ENCODE peak calls at places on chromosomes 3 and 15, in seven cellular contexts. F, M, J, C, Z, R and D are unnamed samples.

GRCh38 chr3:188236241-188236640 is 82.3 kb downstream of the LPP start:
- DNase-seq in F (no peak), M (no peak), J (no peak), C (no peak), Z (no peak), R (no peak), D (no peak)

GRCh38 chr3:190346541-190346940 is 24.3 kb upstream of the CLDN1 start:
- DNase-seq in F (peak; percentile 22), M (no peak), J (no peak), C (no peak), Z (no peak), R (no peak), D (no peak)

GRCh38 chr3:113825090-113825489 is 13.5 kb upstream of the GRAMD1C start:
- DNase-seq in F (no peak), M (no peak), J (no peak), C (peak; percentile 6), Z (no peak), R (no peak), D (no peak)

GRCh38 chr3:42732196-42732828 is 29.7 kb upstream of the HHATL start:
- DNase-seq in F (no peak), M (no peak), J (no peak), C (no peak), Z (no peak), R (peak; percentile 16), D (no peak)

GRCh38 chr3:78856164-78856563 is 911.6 kb downstream of the ROBO1 start:
- DNase-seq in F (no peak), M (no peak), J (no peak), C (no peak), Z (no peak), R (no peak), D (no peak)

GRCh38 chr3:190048831-190049541 is 71.7 kb downstream of the P3H2 start:
- DNase-seq in F (peak; percentile 82), M (no peak), J (no peak), C (no peak), Z (no peak), R (no peak), D (no peak)

GRCh38 chr3:129019266-129019665 is 18.2 kb downstream of the EFCC1 start:
- DNase-seq in F (no peak), M (no peak), J (no peak), C (no peak), Z (no peak), R (no peak), D (no peak)

GRCh38 chr3:35484939-35485605 is 154.3 kb upstream of the ARPP21 start:
- DNase-seq in F (no peak), M (no peak), J (no peak), C (no peak), Z (no peak), R (peak; percentile 11), D (peak; percentile 62)

GRCh38 chr15:36601497-36601932 is 22.1 kb downstream of the CDIN1 start:
- DNase-seq in F (peak; percentile 97), M (no peak), J (no peak), C (no peak), Z (no peak), R (peak; percentile 54), D (no peak)

GRCh38 chr3:69786854-69787253 is 47.6 kb downstream of the MITF start:
- DNase-seq in F (peak; percentile 30), M (no peak), J (no peak), C (no peak), Z (no peak), R (no peak), D (no peak)

GRCh38 chr15:57375827-57376694 is at the start of gene CGNL1:
- DNase-seq in F (no peak), M (peak; percentile 47), J (peak; percentile 44), C (no peak), Z (no peak), R (peak; percentile 85), D (peak; percentile 70)

GRCh38 chr3:50267280-50267913 is 1.6 kb upstream of the SEMA3B start:
- DNase-seq in F (no peak), M (no peak), J (peak; percentile 63), C (no peak), Z (no peak), R (peak; percentile 62), D (no peak)

GRCh38 chr3:33980252-33980651 is 181.8 kb downstream of the PDCD6IP start:
- DNase-seq in F (peak; percentile 38), M (no peak), J (no peak), C (no peak), Z (peak; percentile 50), R (peak; percentile 38), D (no peak)

GRCh38 chr3:17006143-17006839 is 121.5 kb downstream of the PLCL2 start:
- DNase-seq in F (no peak), M (no peak), J (no peak), C (no peak), Z (no peak), R (no peak), D (peak; percentile 91)

GRCh38 chr3:58728723-58729122 is 62.1 kb upstream of the FAM3D start:
- DNase-seq in F (no peak), M (no peak), J (no peak), C (no peak), Z (no peak), R (no peak), D (no peak)

GRCh38 chr3:171476532-171477102 is 16.4 kb upstream of the TNIK start:
- DNase-seq in F (no peak), M (no peak), J (no peak), C (no peak), Z (no peak), R (no peak), D (no peak)

GRCh38 chr3:129701161-129701560 is 94.7 kb upstream of the PLXND1 start:
- DNase-seq in F (no peak), M (no peak), J (no peak), C (no peak), Z (no peak), R (no peak), D (no peak)

GRCh38 chr15:66770518-66771350 is 68.7 kb downstream of the SMAD6 start:
- DNase-seq in F (no peak), M (no peak), J (no peak), C (no peak), Z (no peak), R (no peak), D (peak; percentile 48)

GRCh38 chr3:191085091-191085490 is 114.0 kb upstream of the OSTN start:
- DNase-seq in F (peak; percentile 30), M (no peak), J (no peak), C (no peak), Z (no peak), R (no peak), D (no peak)

GRCh38 chr15:85452436-85452835 is 72.0 kb downstream of the AKAP13 start:
- DNase-seq in F (no peak), M (no peak), J (no peak), C (no peak), Z (no peak), R (no peak), D (no peak)
- H3K9me3 ChIP-seq in F (no peaks in the 10 kb centered on the region), M (peaks cover 2% of the 10 kb centered on the region), J (peaks cover 12% of the 10 kb centered on the region), C (no peaks in the 10 kb centered on the region), Z (peaks cover 10% of the 10 kb centered on the region), R (no peaks in the 10 kb centered on the region), D (peaks cover 24% of the 10 kb centered on the region)

GRCh38 chr3:55481067-55481917 is 5.8 kb downstream of the WNT5A start:
- DNase-seq in F (peak; percentile 73), M (no peak), J (peak; percentile 26), C (no peak), Z (no peak), R (peak; percentile 28), D (no peak)
- H3K4me3 ChIP-seq in F (peak overlapping the region; percentile 95), M (no peak overlapping the region), J (peak overlapping the region; percentile 46), C (no peak overlapping the region), Z (peak overlapping the region; percentile 25), R (peak overlapping the region; percentile 70), D (no peak overlapping the region)

DNA sequence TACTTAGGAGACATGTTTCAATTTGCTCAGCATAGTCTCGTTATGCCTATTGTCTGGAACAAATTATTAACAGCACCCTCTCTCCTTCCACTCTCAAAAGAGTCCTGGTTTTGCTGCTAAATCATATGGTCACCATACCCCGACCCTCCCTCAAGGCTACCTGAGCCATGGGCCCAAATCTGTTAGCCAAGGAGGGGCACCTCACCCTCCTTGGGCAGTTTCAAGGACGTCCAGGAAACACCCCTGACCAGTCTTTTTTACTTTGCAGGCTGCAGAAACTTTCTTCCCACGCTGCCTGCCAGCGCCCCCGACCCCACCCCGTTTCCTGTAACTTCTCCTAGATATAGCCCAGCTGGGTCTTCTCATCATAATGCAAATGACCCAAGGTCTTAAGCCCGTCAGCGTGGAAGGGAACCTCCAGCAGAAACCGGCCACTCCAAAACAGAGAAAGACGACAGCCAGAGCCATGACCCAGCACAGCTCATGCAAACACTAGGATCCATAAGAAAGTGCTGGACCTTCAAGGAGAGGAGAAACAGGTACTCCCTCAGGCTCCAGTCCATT is 62.3 kb downstream of the ADCY5 start:
- DNase-seq in F (no peak), M (no peak), J (no peak), C (no peak), Z (no peak), R (peak; percentile 51), D (no peak)
- H3K27me3 ChIP-seq in F (peaks cover 4% of the 10 kb centered on the region), M (no peaks in the 10 kb centered on the region), J (no peaks in the 10 kb centered on the region), C (peaks cover 51% of the 10 kb centered on the region), Z (no peaks in the 10 kb centered on the region), R (no peaks in the 10 kb centered on the region), D (no peaks in the 10 kb centered on the region)

GRCh38 chr3:5543047-5543446 is 355.5 kb downstream of the EDEM1 start:
- DNase-seq in F (no peak), M (no peak), J (no peak), C (no peak), Z (no peak), R (no peak), D (no peak)
- H3K9me3 ChIP-seq in F (peaks cover 5% of the 10 kb centered on the region), M (no peaks in the 10 kb centered on the region), J (no peaks in the 10 kb centered on the region), C (peaks cover 11% of the 10 kb centered on the region), Z (no peaks in the 10 kb centered on the region), R (peaks cover 4% of the 10 kb centered on the region), D (no peaks in the 10 kb centered on the region)

DNA sequence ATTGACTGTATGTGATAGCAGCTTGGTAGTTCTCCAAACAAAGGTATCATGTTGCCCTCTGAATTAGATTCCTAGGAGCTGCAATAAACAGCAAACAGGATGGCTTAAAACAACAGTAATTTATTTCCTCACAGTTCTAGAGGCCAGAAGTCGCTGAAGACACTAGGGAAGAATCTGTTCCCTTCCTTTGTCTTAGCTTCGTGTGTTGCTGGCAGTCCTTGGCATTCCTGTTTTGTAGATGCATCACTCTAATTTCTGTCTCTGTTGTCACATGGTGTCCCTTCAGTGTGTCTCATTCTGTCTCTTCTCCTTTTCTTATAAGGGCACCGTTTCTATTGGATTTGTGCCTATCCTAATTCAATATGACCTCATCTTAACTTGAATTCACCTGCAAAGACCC is 679.3 kb downstream of the OTOL1 start:
- DNase-seq in F (no peak), M (no peak), J (no peak), C (no peak), Z (no peak), R (no peak), D (no peak)
- H3K4me3 ChIP-seq in F (no peak overlapping the region), M (no peak overlapping the region), J (no peak overlapping the region), C (no peak overlapping the region), Z (no peak overlapping the region), R (no peak overlapping the region), D (no peak overlapping the region)